ENCODE peak calls at places on chromosome 16, in five cellular contexts. O is NCI-H1694 treated with DMSO at 0.1 percent for 48 hours; Y is keratinocyte; J is stimulated activated CD4-positive, alpha-beta T cell treated with anti-CD3 and anti-CD28 coated beads, Interleukin-4, amount 100 ng/mL, for 4 hours; H is smooth muscle cell of the brain vasculature. K is an unnamed sample.

GRCh38 chr16:67055712-67056487 is 27.0 kb downstream of the CBFB start:
- DNase-seq in O (no peak), Y (peak; percentile 81), J (no peak), H (peak; percentile 77), K (no peak)

GRCh38 chr16:4032768-4033167 is 83.5 kb downstream of the ADCY9 start:
- DNase-seq in O (no peak), Y (no peak), J (no peak), H (no peak), K (no peak)

GRCh38 chr16:11949527-11949926 is 7.7 kb upstream of the NPIPB2 start:
- DNase-seq in O (peak; percentile 35), Y (no peak), J (no peak), H (no peak), K (no peak)

GRCh38 chr16:70453891-70454220 is 539 bp upstream of the FCSK start:
- DNase-seq in O (no peak), Y (no peak), J (no peak), H (no peak), K (no peak)

GRCh38 chr16:48105976-48106375 is 49.8 kb downstream of the ABCC12 start:
- DNase-seq in O (no peak), Y (no peak), J (no peak), H (no peak), K (no peak)

GRCh38 chr16:57757326-57757786 is 21.8 kb downstream of the KATNB1 start:
- DNase-seq in O (no peak), Y (no peak), J (peak; percentile 77), H (peak; percentile 49), K (peak; percentile 91)

GRCh38 chr16:55052335-55053070 is 121.8 kb downstream of the IRX5 start:
- DNase-seq in O (no peak), Y (no peak), J (no peak), H (no peak), K (peak; percentile 21)

GRCh38 chr16:996672-997071 is 15.1 kb downstream of the SOX8 start:
- DNase-seq in O (no peak), Y (no peak), J (peak; percentile 40), H (no peak), K (no peak)

GRCh38 chr16:35750701-35751104 is 2291.3 kb downstream of the TP53TG3F start:
- DNase-seq in O (no peak), Y (no peak), J (no peak), H (no peak), K (peak; percentile 38)

GRCh38 chr16:2584742-2585650 is 47.2 kb downstream of the PDPK1 start:
- DNase-seq in O (peak; percentile 9), Y (no peak), J (no peak), H (no peak), K (peak; percentile 60)

GRCh38 chr16:82761236-82761635 is 134.5 kb downstream of the CDH13 start:
- DNase-seq in O (no peak), Y (peak; percentile 41), J (no peak), H (peak; percentile 39), K (peak; percentile 89)

GRCh38 chr16:177394-177822 is 928 bp downstream of the HBA1 start:
- DNase-seq in O (peak; percentile 98), Y (no peak), J (no peak), H (no peak), K (no peak)

GRCh38 chr16:67388591-67388990 is 4.7 kb downstream of the TPPP3 start:
- DNase-seq in O (no peak), Y (no peak), J (no peak), H (no peak), K (no peak)

GRCh38 chr16:24093049-24093448 is 163.1 kb upstream of the CACNG3 start:
- DNase-seq in O (no peak), Y (no peak), J (no peak), H (no peak), K (no peak)

GRCh38 chr16:1019234-1019933 is 37.8 kb downstream of the SOX8 start:
- DNase-seq in O (no peak), Y (no peak), J (no peak), H (no peak), K (no peak)

GRCh38 chr16:85717393-85718152 is 28.8 kb upstream of the GINS2 start:
- DNase-seq in O (peak; percentile 72), Y (no peak), J (peak; percentile 40), H (peak; percentile 31), K (no peak)

GRCh38 chr16:27820646-27821345 is 242.7 kb downstream of the GSG1L start:
- DNase-seq in O (no peak), Y (no peak), J (no peak), H (no peak), K (no peak)

GRCh38 chr16:84687715-84688114 is 12.1 kb upstream of the USP10 start:
- DNase-seq in O (no peak), Y (no peak), J (no peak), H (no peak), K (no peak)

GRCh38 chr16:2386990-2387389 is 42.3 kb upstream of the CCNF start:
- DNase-seq in O (no peak), Y (no peak), J (no peak), H (no peak), K (no peak)

GRCh38 chr16:20203277-20203676 is 124.0 kb downstream of the GP2 start:
- DNase-seq in O (no peak), Y (no peak), J (no peak), H (no peak), K (no peak)

GRCh38 chr16:78925071-78925714 is 675.3 kb downstream of the MAF start:
- DNase-seq in O (peak; percentile 8), Y (no peak), J (no peak), H (no peak), K (no peak)

GRCh38 chr16:11067266-11067665 is 122.9 kb downstream of the CLEC16A start:
- DNase-seq in O (no peak), Y (no peak), J (no peak), H (no peak), K (no peak)

GRCh38 chr16:25922438-25922837 is 230.7 kb downstream of the HS3ST4 start:
- DNase-seq in O (no peak), Y (no peak), J (no peak), H (no peak), K (no peak)

GRCh38 chr16:82033006-82033405 is 2.0 kb upstream of the HSD17B2 start:
- DNase-seq in O (no peak), Y (no peak), J (no peak), H (no peak), K (no peak)

GRCh38 chr16:89170346-89171215 is 967 bp upstream of the CDH15 start:
- DNase-seq in O (no peak), Y (no peak), J (no peak), H (no peak), K (no peak)

GRCh38 chr16:68884867-68885266 is 41.5 kb downstream of the TANGO6 start:
- DNase-seq in O (no peak), Y (no peak), J (no peak), H (no peak), K (no peak)

GRCh38 chr16:47045023-47045422 is 71.5 kb upstream of the DNAJA2 start:
- DNase-seq in O (no peak), Y (no peak), J (no peak), H (no peak), K (no peak)

GRCh38 chr16:30063893-30064745 is 1.4 kb upstream of the ALDOA start:
- DNase-seq in O (peak; percentile 33), Y (no peak), J (peak; percentile 72), H (no peak), K (peak; percentile 87)

GRCh38 chr16:66972983-66973382 is 11.9 kb downstream of the CES3 start:
- DNase-seq in O (no peak), Y (no peak), J (no peak), H (no peak), K (no peak)

GRCh38 chr16:20920799-20921198 is 20.2 kb downstream of the LYRM1 start:
- DNase-seq in O (no peak), Y (no peak), J (no peak), H (no peak), K (no peak)

GRCh38 chr16:87226926-87227650 is 90.1 kb downstream of the C16orf95 start:
- DNase-seq in O (no peak), Y (no peak), J (no peak), H (peak; percentile 76), K (no peak)

K was measured in coronary artery.